ENCODE peak calls at places on chromosome 5, in ten cellular contexts. T is activated CD8-positive, alpha-beta memory T cell treated with anti-CD3 and anti-CD28 coated beads, Interleukin-2, amount 50 U/mL, for 48 hours; P is stimulated activated CD4-positive, alpha-beta T cell treated with anti-CD3 and anti-CD28 coated beads, Interleukin-2, amount 100 ng/mL, for 24 hours; Z is ovary; A is natural killer cell; H is GM12891; U is naive thymus-derived CD8-positive, alpha-beta T cell; N is AML-193; R is ELF-1; Y is H9. F is an unnamed sample.

GRCh38 chr5:138610468-138611294 is 35.5 kb upstream of the HSPA9 start:
- DNase-seq in H (no peak), P (no peak), U (no peak), A (no peak), Y (peak), T (no peak), N (no peak), R (peak), Z (peak), F (no peak)

GRCh38 chr5:128038641-128039040 is 44.9 kb upstream of the SLC12A2 start:
- DNase-seq in N (no peak), Z (no peak), A (no peak), P (no peak), U (no peak), R (no peak), H (no peak), Y (no peak), T (no peak), F (no peak)

GRCh38 chr5:81757404-81757803 is 6.5 kb upstream of the SSBP2 start:
- DNase-seq in T (no peak), Z (no peak), R (no peak), U (no peak), N (no peak), Y (no peak), H (no peak), P (no peak), A (no peak), F (no peak)

GRCh38 chr5:3905031-3905430 is 309.4 kb downstream of the IRX1 start:
- DNase-seq in N (no peak), A (no peak), R (no peak), P (no peak), Y (no peak), T (no peak), Z (no peak), U (no peak), H (no peak), F (no peak)

GRCh38 chr5:74631088-74631960 is 9.2 kb downstream of the ENC1 start:
- DNase-seq in U (peak), R (no peak), T (no peak), H (peak), Y (no peak), P (no peak), A (peak), N (peak), Z (no peak), F (no peak)

GRCh38 chr5:1293416-1293996 is 1.4 kb downstream of the TERT start:
- DNase-seq in T (peak), R (no peak), P (no peak), Y (peak), U (no peak), Z (no peak), A (peak), N (no peak), H (no peak), F (peak)

GRCh38 chr5:57834829-57835554 is 352.4 kb upstream of the ACTBL2 start:
- DNase-seq in N (no peak), Y (peak), A (no peak), R (peak), T (no peak), Z (no peak), P (no peak), U (no peak), H (no peak), F (no peak)

GRCh38 chr5:1202026-1202797 is 817 bp downstream of the SLC6A19 start:
- DNase-seq in H (no peak), U (no peak), Y (no peak), R (no peak), A (no peak), P (no peak), T (no peak), Z (no peak), N (no peak), F (peak)

GRCh38 chr5:116176124-116176523 is 91.3 kb downstream of the COMMD10 start:
- DNase-seq in Y (no peak), A (no peak), P (no peak), T (no peak), R (peak), H (no peak), N (no peak), U (no peak), Z (no peak), F (no peak)

GRCh38 chr5:4411664-4412063 is 728.5 kb upstream of the ADAMTS16 start:
- DNase-seq in T (no peak), R (peak), U (no peak), H (no peak), N (no peak), A (no peak), Y (no peak), P (no peak), Z (no peak), F (no peak)

GRCh38 chr5:37930350-37930749 is 90.5 kb upstream of the GDNF start:
- DNase-seq in Z (no peak), P (no peak), A (no peak), N (no peak), H (no peak), U (no peak), R (no peak), Y (no peak), T (no peak), F (no peak)

GRCh38 chr5:180637962-180638680 is 11.3 kb downstream of the FLT4 start:
- DNase-seq in T (peak), N (no peak), P (no peak), R (no peak), Z (peak), H (no peak), A (no peak), Y (no peak), U (no peak), F (no peak)

GRCh38 chr5:158423623-158424200 is 564.8 kb upstream of the CLINT1 start:
- DNase-seq in A (no peak), Y (no peak), H (no peak), Z (no peak), N (no peak), P (no peak), T (no peak), R (no peak), U (no peak), F (no peak)

GRCh38 chr5:64612349-64612961 is 77.8 kb upstream of the SHISAL2B start:
- DNase-seq in H (no peak), Z (no peak), A (no peak), T (no peak), Y (peak), U (no peak), R (peak), P (no peak), N (peak), F (no peak)

GRCh38 chr5:113052041-113052795 is 75.6 kb downstream of the DCP2 start:
- DNase-seq in Y (no peak), Z (no peak), A (no peak), T (no peak), R (no peak), P (no peak), U (no peak), H (no peak), N (no peak), F (no peak)

GRCh38 chr5:91307023-91307422 is 76.1 kb downstream of the ARRDC3 start:
- DNase-seq in Z (peak), H (no peak), Y (no peak), T (no peak), U (no peak), A (no peak), N (no peak), R (no peak), P (no peak), F (no peak)

GRCh38 chr5:171750316-171750788 is 35.3 kb upstream of the SMIM23 start:
- DNase-seq in N (no peak), Z (no peak), A (no peak), Y (peak), P (no peak), R (peak), H (no peak), T (no peak), U (no peak), F (peak)